ENCODE peak calls at places on chromosomes 7 and 10, in six cellular contexts. One of them, this sample, is unnamed.

GRCh38 chr10:12337973-12338372 is 11.4 kb upstream of the CAMK1D start:
- DNase-seq in spleen: no peak
- DNase-seq in stomach: no peak
- DNase-seq in transverse colon: no peak
- DNase-seq in prostate gland: no peak
- DNase-seq in GM23338: no peak
- DNase-seq in this sample: no peak

GRCh38 chr10:60353519-60354258 is 36.0 kb downstream of the ANK3 start:
- DNase-seq in GM23338: no peak
- DNase-seq in transverse colon: no peak
- DNase-seq in stomach: no peak
- DNase-seq in spleen: no peak
- DNase-seq in prostate gland: no peak
- DNase-seq in this sample: no peak

GRCh38 chr10:97612386-97612785 is 20.9 kb downstream of the MORN4 start:
- DNase-seq in GM23338: peak
- DNase-seq in stomach: no peak
- DNase-seq in transverse colon: no peak
- DNase-seq in prostate gland: peak
- DNase-seq in spleen: no peak
- DNase-seq in this sample: peak

GRCh38 chr7:122919643-122920181 is 33.5 kb upstream of the CADPS2 start:
- DNase-seq in GM23338: no peak
- DNase-seq in spleen: no peak
- DNase-seq in transverse colon: no peak
- DNase-seq in stomach: no peak
- DNase-seq in prostate gland: peak
- DNase-seq in this sample: no peak

GRCh38 chr10:22573820-22574569 is 140.4 kb downstream of the PIP4K2A start:
- DNase-seq in spleen: no peak
- DNase-seq in stomach: no peak
- DNase-seq in transverse colon: no peak
- DNase-seq in prostate gland: no peak
- DNase-seq in GM23338: peak
- DNase-seq in this sample: peak

GRCh38 chr7:70849580-70850235 is 282.2 kb upstream of the GALNT17 start:
- DNase-seq in GM23338: peak
- DNase-seq in prostate gland: no peak
- DNase-seq in stomach: no peak
- DNase-seq in transverse colon: no peak
- DNase-seq in spleen: no peak
- DNase-seq in this sample: no peak

GRCh38 chr10:12031404-12031803 is 11.2 kb downstream of the UPF2 start:
- DNase-seq in transverse colon: no peak
- DNase-seq in stomach: no peak
- DNase-seq in spleen: no peak
- DNase-seq in prostate gland: no peak
- DNase-seq in GM23338: no peak
- DNase-seq in this sample: no peak

GRCh38 chr7:46220066-46220630 is 299.1 kb upstream of the IGFBP3 start:
- DNase-seq in stomach: no peak
- DNase-seq in prostate gland: no peak
- DNase-seq in transverse colon: no peak
- DNase-seq in GM23338: no peak
- DNase-seq in spleen: no peak
- DNase-seq in this sample: no peak

GRCh38 chr10:35352508-35352907 is 16.2 kb downstream of the CCNY start:
- DNase-seq in GM23338: no peak
- DNase-seq in transverse colon: no peak
- DNase-seq in stomach: no peak
- DNase-seq in spleen: no peak
- DNase-seq in prostate gland: no peak
- DNase-seq in this sample: no peak

GRCh38 chr10:98438715-98439114 is 8.0 kb downstream of the HPS1 start:
- DNase-seq in stomach: no peak
- DNase-seq in GM23338: no peak
- DNase-seq in prostate gland: no peak
- DNase-seq in spleen: no peak
- DNase-seq in transverse colon: no peak
- DNase-seq in this sample: no peak

GRCh38 chr10:76492678-76493472 is 1061.5 kb downstream of the LRMDA start:
- DNase-seq in transverse colon: no peak
- DNase-seq in spleen: no peak
- DNase-seq in GM23338: no peak
- DNase-seq in prostate gland: no peak
- DNase-seq in stomach: no peak
- DNase-seq in this sample: no peak

GRCh38 chr10:29658984-29659769 is 24.4 kb upstream of the SVIL start:
- DNase-seq in stomach: peak
- DNase-seq in prostate gland: peak
- DNase-seq in spleen: no peak
- DNase-seq in transverse colon: peak
- DNase-seq in GM23338: no peak
- DNase-seq in this sample: peak
- TF ChIP-seq CTCF in stomach: no peak
- TF ChIP-seq CTCF in prostate gland: no peak
- TF ChIP-seq CTCF in spleen: no peak
- TF ChIP-seq CTCF in transverse colon: peak
- TF ChIP-seq CTCF in GM23338: no peak
- TF ChIP-seq CTCF in this sample: peak

GRCh38 chr10:118838364-118838763 is 83.6 kb upstream of the CACUL1 start:
- DNase-seq in transverse colon: no peak
- DNase-seq in prostate gland: no peak
- DNase-seq in GM23338: no peak
- DNase-seq in stomach: no peak
- DNase-seq in spleen: no peak
- DNase-seq in this sample: no peak

GRCh38 chr10:118832242-118832651 is 77.5 kb upstream of the CACUL1 start:
- DNase-seq in spleen: peak
- DNase-seq in stomach: peak
- DNase-seq in GM23338: no peak
- DNase-seq in prostate gland: peak
- DNase-seq in transverse colon: peak
- DNase-seq in this sample: peak

GRCh38 chr10:118839348-118839747 is 84.6 kb upstream of the CACUL1 start:
- DNase-seq in spleen: no peak
- DNase-seq in stomach: no peak
- DNase-seq in prostate gland: no peak
- DNase-seq in GM23338: no peak
- DNase-seq in transverse colon: no peak
- DNase-seq in this sample: no peak

GRCh38 chr10:118840071-118840775 is 85.5 kb upstream of the CACUL1 start:
- DNase-seq in stomach: no peak
- DNase-seq in spleen: no peak
- DNase-seq in prostate gland: no peak
- DNase-seq in GM23338: no peak
- DNase-seq in transverse colon: peak
- DNase-seq in this sample: no peak

GRCh38 chr10:118835682-118836326 is 81.0 kb upstream of the CACUL1 start:
- DNase-seq in stomach: peak
- DNase-seq in GM23338: no peak
- DNase-seq in prostate gland: peak
- DNase-seq in transverse colon: peak
- DNase-seq in spleen: no peak
- DNase-seq in this sample: no peak
- TF ChIP-seq POLR2AphosphoS5 in stomach: no peak
- TF ChIP-seq POLR2AphosphoS5 in GM23338: no peak
- TF ChIP-seq POLR2AphosphoS5 in prostate gland: peak
- TF ChIP-seq POLR2AphosphoS5 in transverse colon: no peak
- TF ChIP-seq POLR2AphosphoS5 in spleen: no peak
- TF ChIP-seq POLR2AphosphoS5 in this sample: no peak

GRCh38 chr10:64379898-64380297 is 858.7 kb downstream of the REEP3 start:
- DNase-seq in GM23338: peak
- DNase-seq in stomach: no peak
- DNase-seq in transverse colon: peak
- DNase-seq in spleen: no peak
- DNase-seq in prostate gland: no peak
- DNase-seq in this sample: no peak
- TF ChIP-seq CTCF in GM23338: peak
- TF ChIP-seq CTCF in stomach: no peak
- TF ChIP-seq CTCF in transverse colon: peak
- TF ChIP-seq CTCF in spleen: no peak
- TF ChIP-seq CTCF in prostate gland: no peak
- TF ChIP-seq CTCF in this sample: no peak

DNA sequence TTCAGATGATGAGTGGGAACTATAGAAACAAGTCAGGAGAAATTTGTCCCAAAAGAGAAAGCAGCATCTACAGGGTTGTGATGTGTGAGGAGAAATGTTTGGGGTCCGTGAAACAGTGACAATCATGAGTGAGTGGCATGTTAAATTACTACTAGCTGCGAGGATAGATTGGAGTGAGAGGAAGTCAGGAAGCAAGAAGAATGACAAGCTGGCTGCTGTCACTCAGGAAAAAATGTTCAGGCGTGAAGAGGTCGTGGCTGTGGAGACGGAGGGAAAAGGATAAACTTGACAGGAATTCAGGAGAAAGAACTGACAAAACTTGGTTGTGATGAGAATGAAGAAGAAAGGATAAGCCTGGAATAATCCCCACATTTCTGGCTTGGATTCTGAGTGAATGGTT is 5.1 kb upstream of the ITPRID1 start:
- DNase-seq in transverse colon: no peak
- DNase-seq in stomach: no peak
- DNase-seq in spleen: no peak
- DNase-seq in prostate gland: no peak
- DNase-seq in GM23338: no peak
- DNase-seq in this sample: no peak
- TF ChIP-seq POLR2AphosphoS5 in transverse colon: no peak
- TF ChIP-seq POLR2AphosphoS5 in stomach: no peak
- TF ChIP-seq POLR2AphosphoS5 in spleen: no peak
- TF ChIP-seq POLR2AphosphoS5 in prostate gland: no peak
- TF ChIP-seq POLR2AphosphoS5 in GM23338: no peak
- TF ChIP-seq POLR2AphosphoS5 in this sample: no peak

GRCh38 chr7:85185355-85186082 is 1.3 kb downstream of the SEMA3D start:
- DNase-seq in spleen: peak
- DNase-seq in GM23338: peak
- DNase-seq in transverse colon: peak
- DNase-seq in stomach: peak
- DNase-seq in prostate gland: peak
- DNase-seq in this sample: peak

GRCh38 chr7:85186083-85186520 is 754 bp downstream of the SEMA3D start:
- DNase-seq in spleen: peak
- DNase-seq in GM23338: peak
- DNase-seq in stomach: peak
- DNase-seq in prostate gland: peak
- DNase-seq in transverse colon: peak
- DNase-seq in this sample: peak

GRCh38 chr7:85186521-85187241 is at the start of gene SEMA3D:
- DNase-seq in spleen: peak
- DNase-seq in prostate gland: peak
- DNase-seq in transverse colon: peak
- DNase-seq in GM23338: peak
- DNase-seq in stomach: peak
- DNase-seq in this sample: peak

DNA sequence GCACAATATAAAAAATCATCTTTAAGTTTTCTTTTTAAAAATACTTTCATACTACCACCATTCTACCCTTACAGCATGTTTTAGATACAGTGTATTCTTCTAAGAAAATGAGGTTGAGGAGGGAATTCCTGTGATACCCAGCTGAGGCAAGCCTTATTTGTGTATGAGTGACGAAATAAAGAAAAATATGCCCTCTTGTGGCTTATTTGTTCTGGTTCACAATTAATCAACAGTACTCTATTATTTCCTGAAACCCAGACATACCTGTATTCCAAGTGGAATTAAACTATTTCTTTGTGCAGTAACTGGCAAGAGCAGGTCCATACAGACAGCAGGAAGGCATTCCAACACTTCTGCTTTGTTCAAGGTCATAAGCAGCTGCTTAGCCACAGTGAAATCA is 4.5 kb upstream of the SEMA3D start:
- DNase-seq in spleen: no peak
- DNase-seq in stomach: no peak
- DNase-seq in GM23338: peak
- DNase-seq in transverse colon: no peak
- DNase-seq in prostate gland: no peak
- DNase-seq in this sample: peak
- TF ChIP-seq CTCF in spleen: no peak
- TF ChIP-seq CTCF in stomach: no peak
- TF ChIP-seq CTCF in GM23338: peak
- TF ChIP-seq CTCF in transverse colon: no peak
- TF ChIP-seq CTCF in prostate gland: no peak
- TF ChIP-seq CTCF in this sample: peak

GRCh38 chr7:154913645-154914579 is 89.0 kb downstream of the PAXIP1 start:
- DNase-seq in prostate gland: peak
- DNase-seq in stomach: peak
- DNase-seq in GM23338: peak
- DNase-seq in spleen: peak
- DNase-seq in transverse colon: peak
- DNase-seq in this sample: peak
- TF ChIP-seq POLR2AphosphoS5 in prostate gland: peak
- TF ChIP-seq POLR2AphosphoS5 in stomach: no peak
- TF ChIP-seq POLR2AphosphoS5 in GM23338: no peak
- TF ChIP-seq POLR2AphosphoS5 in spleen: no peak
- TF ChIP-seq POLR2AphosphoS5 in transverse colon: no peak
- TF ChIP-seq POLR2AphosphoS5 in this sample: no peak

GRCh38 chr10:44459677-44460076 is 74.8 kb upstream of the CXCL12 start:
- DNase-seq in GM23338: no peak
- DNase-seq in spleen: no peak
- DNase-seq in transverse colon: no peak
- DNase-seq in stomach: no peak
- DNase-seq in prostate gland: no peak
- DNase-seq in this sample: no peak

GRCh38 chr10:44462338-44462914 is 77.5 kb upstream of the CXCL12 start:
- DNase-seq in spleen: no peak
- DNase-seq in transverse colon: no peak
- DNase-seq in stomach: no peak
- DNase-seq in GM23338: no peak
- DNase-seq in prostate gland: no peak
- DNase-seq in this sample: no peak

GRCh38 chr10:44458671-44459403 is 73.9 kb upstream of the CXCL12 start:
- DNase-seq in transverse colon: no peak
- DNase-seq in GM23338: no peak
- DNase-seq in stomach: no peak
- DNase-seq in spleen: no peak
- DNase-seq in prostate gland: no peak
- DNase-seq in this sample: no peak

GRCh38 chr10:44460499-44460898 is 75.6 kb upstream of the CXCL12 start:
- DNase-seq in prostate gland: no peak
- DNase-seq in GM23338: no peak
- DNase-seq in transverse colon: no peak
- DNase-seq in spleen: no peak
- DNase-seq in stomach: no peak
- DNase-seq in this sample: no peak

GRCh38 chr10:44457259-44457658 is 72.4 kb upstream of the CXCL12 start:
- DNase-seq in spleen: no peak
- DNase-seq in transverse colon: no peak
- DNase-seq in stomach: no peak
- DNase-seq in prostate gland: no peak
- DNase-seq in GM23338: no peak
- DNase-seq in this sample: no peak
- TF ChIP-seq CTCF in spleen: no peak
- TF ChIP-seq CTCF in transverse colon: no peak
- TF ChIP-seq CTCF in stomach: no peak
- TF ChIP-seq CTCF in prostate gland: no peak
- TF ChIP-seq CTCF in GM23338: peak
- TF ChIP-seq CTCF in this sample: no peak

DNA sequence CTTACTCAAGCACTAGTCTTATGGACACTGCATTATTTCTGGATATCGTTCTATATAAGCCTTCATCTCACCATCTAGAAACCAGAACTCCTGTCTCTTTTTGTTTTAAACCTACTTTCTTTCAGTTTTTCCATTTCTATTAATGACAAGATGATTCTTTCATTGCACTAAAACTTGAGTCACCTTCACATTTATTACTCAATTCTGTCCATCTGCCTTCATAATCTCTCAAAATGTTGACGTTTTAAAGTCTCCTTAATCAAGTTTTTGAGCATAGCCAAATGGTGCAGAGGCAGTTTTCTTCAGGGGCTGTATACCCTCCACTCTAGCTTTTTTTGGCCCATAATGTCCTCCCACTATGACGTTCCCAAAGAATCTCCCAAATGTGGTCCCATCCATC is 17.6 kb downstream of the STAM start:
- DNase-seq in spleen: no peak
- DNase-seq in transverse colon: no peak
- DNase-seq in prostate gland: no peak
- DNase-seq in GM23338: no peak
- DNase-seq in stomach: no peak
- DNase-seq in this sample: no peak
- TF ChIP-seq POLR2AphosphoS5 in spleen: no peak
- TF ChIP-seq POLR2AphosphoS5 in transverse colon: no peak
- TF ChIP-seq POLR2AphosphoS5 in prostate gland: no peak
- TF ChIP-seq POLR2AphosphoS5 in GM23338: no peak
- TF ChIP-seq POLR2AphosphoS5 in stomach: no peak
- TF ChIP-seq POLR2AphosphoS5 in this sample: no peak